ENCODE peak calls at places on chromosomes 5 and 9, in six cellular contexts. Y is HepG2, R is heart left ventricle, W is stomach, L is breast epithelium, P is ovary. F is an unnamed sample. For H3K4me1, the result is how much of the 10 kb centered on the place peaks cover.

GRCh38 chr5:168039485-168040005 is 251.9 kb upstream of the WWC1 start:
- DNase-seq in Y (no peak), R (no peak), W (no peak), L (no peak), P (no peak), F (no peak)

GRCh38 chr5:89478856-89479255 is 595.9 kb upstream of the MEF2C start:
- DNase-seq in Y (no peak), R (no peak), W (no peak), L (no peak), P (no peak), F (no peak)

GRCh38 chr5:14417232-14417730 is 164.3 kb upstream of the OTULINL start:
- DNase-seq in Y (no peak), R (peak), W (no peak), L (no peak), P (no peak), F (no peak)

GRCh38 chr5:24161559-24161958 is 483.2 kb downstream of the CDH10 start:
- DNase-seq in Y (no peak), R (no peak), W (no peak), L (no peak), P (no peak), F (no peak)

GRCh38 chr9:113715086-113715485 is 161.0 kb upstream of the ZNF618 start:
- DNase-seq in Y (no peak), R (no peak), W (no peak), L (no peak), P (no peak), F (no peak)

GRCh38 chr5:66343370-66344071 is 199.4 kb downstream of the SREK1 start:
- DNase-seq in Y (no peak), R (no peak), W (no peak), L (no peak), P (no peak), F (no peak)

GRCh38 chr9:85521331-85522197 is 220.2 kb downstream of the AGTPBP1 start:
- DNase-seq in Y (no peak), R (peak), W (no peak), L (no peak), P (no peak), F (no peak)

GRCh38 chr5:150137168-150137957 is 18.3 kb downstream of the PDGFRB start:
- DNase-seq in Y (peak), R (no peak), W (peak), L (no peak), P (no peak), F (no peak)

GRCh38 chr5:24163091-24163490 is 481.7 kb downstream of the CDH10 start:
- DNase-seq in Y (no peak), R (no peak), W (no peak), L (no peak), P (no peak), F (no peak)

GRCh38 chr5:98773214-98773463 is 324 bp upstream of the RGMB start:
- DNase-seq in Y (no peak), R (no peak), W (no peak), L (no peak), P (no peak), F (no peak)

GRCh38 chr9:130692365-130692764 is 1.2 kb upstream of the EXOSC2 start:
- DNase-seq in Y (no peak), R (peak), W (no peak), L (no peak), P (peak), F (no peak)

GRCh38 chr9:130696139-130696650 is 2.6 kb downstream of the EXOSC2 start:
- DNase-seq in Y (no peak), R (no peak), W (no peak), L (no peak), P (no peak), F (no peak)

GRCh38 chr9:130693101-130693425 is 517 bp upstream of the EXOSC2 start:
- DNase-seq in Y (no peak), R (no peak), W (no peak), L (no peak), P (no peak), F (no peak)

GRCh38 chr9:130694205-130694604 is 625 bp downstream of the EXOSC2 start:
- DNase-seq in Y (no peak), R (no peak), W (no peak), L (no peak), P (no peak), F (no peak)

GRCh38 chr9:130693426-130694191 is at the start of gene EXOSC2:
- DNase-seq in Y (peak), R (peak), W (peak), L (peak), P (peak), F (peak)
- TF ChIP-seq POLR2A in Y (peak), R (no peak), W (no peak), L (peak), P (peak), F (peak)

DNA sequence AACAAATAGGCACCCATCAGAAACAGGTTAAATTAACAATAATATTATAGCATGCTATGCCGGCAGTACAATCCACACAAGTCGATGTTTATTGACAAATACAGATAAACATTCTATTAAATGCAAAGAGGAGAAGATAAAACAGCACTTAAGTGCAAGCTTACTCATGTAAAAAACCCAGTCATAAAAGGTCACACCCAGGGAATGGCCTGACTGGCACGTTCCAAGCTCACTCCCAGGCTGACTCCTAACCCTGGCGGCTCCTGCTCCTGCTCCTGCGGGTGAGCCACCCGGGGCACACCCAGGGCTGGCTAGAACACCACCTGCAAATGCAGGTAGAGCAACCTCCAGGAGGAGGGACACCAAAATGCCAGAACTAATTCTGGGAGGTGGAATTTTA is 66.9 kb downstream of the SEMA4D start:
- DNase-seq in Y (no peak), R (no peak), W (peak), L (no peak), P (no peak), F (peak)
- H3K4me1 ChIP-seq in Y (under half), R (under half), W (under half), L (under half), P (under half), F (under half)

GRCh38 chr9:109476781-109477268 is 21.3 kb downstream of the PTPN3 start:
- DNase-seq in Y (peak), R (no peak), W (no peak), L (no peak), P (no peak), F (peak)

GRCh38 chr9:109477269-109478203 is 20.6 kb downstream of the PTPN3 start:
- DNase-seq in Y (peak), R (no peak), W (peak), L (no peak), P (no peak), F (peak)

GRCh38 chr9:109474944-109475343 is 23.2 kb downstream of the PTPN3 start:
- DNase-seq in Y (no peak), R (no peak), W (no peak), L (no peak), P (no peak), F (no peak)

GRCh38 chr9:109474170-109474569 is 23.9 kb downstream of the PTPN3 start:
- DNase-seq in Y (no peak), R (no peak), W (no peak), L (no peak), P (no peak), F (no peak)

DNA sequence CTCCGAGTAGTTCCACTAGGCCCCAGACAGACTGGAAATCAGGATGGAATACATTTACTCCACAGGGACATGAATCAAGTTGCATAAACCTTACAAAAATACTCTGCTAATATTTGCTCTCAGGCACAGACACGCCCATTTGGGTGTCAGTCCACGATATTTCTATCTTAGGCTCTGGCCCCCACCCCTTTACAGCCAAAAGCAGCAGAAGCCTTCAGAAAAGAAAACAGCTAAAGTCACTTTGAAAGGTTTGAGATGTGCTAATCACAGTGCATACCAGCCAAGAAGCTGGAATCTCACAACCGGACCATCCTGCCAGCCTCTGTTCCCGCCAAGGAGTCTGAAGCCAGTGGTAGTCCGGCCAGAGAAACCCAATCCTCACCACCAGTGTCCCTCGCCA is 22.6 kb downstream of the PTPN3 start:
- DNase-seq in Y (peak), R (no peak), W (no peak), L (no peak), P (no peak), F (no peak)
- TF ChIP-seq POLR2A in Y (no peak), R (no peak), W (no peak), L (no peak), P (no peak), F (no peak)

GRCh38 chr5:142817031-142817430 is 46.9 kb downstream of the ARHGAP26 start:
- DNase-seq in Y (no peak), R (no peak), W (no peak), L (no peak), P (no peak), F (no peak)
- H3K4me1 ChIP-seq in Y (half or more), R (under half), W (under half), L (under half), P (under half), F (half or more)

DNA sequence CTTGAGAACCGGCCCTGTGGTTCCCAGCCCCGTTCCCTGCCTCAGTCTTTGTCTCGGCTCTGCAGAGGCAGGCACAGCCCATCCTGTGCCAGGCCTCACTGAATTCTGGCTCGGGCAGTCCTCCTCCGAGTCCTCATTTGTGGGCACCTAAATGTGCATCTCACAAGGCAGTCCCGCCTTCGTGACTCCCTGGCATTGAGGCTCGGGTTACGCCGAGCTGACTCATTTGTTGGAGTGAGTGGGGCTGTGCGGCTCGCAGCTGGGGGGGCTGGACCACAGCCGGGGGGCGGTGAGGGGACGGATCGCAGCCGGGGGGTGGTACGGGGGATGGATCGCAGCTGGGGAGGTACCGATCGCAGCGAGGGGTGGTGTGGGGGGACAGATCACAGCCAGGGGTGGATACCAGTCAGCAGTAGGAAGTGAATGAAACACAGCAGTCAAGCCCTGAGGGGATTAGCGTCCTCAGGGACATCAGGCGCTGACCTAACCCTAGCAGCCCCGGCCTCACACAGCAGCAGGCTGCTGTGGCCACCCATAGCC is 72.2 kb downstream of the PSMB7 start:
- DNase-seq in Y (no peak), R (peak), W (no peak), L (peak), P (peak), F (no peak)
- TF ChIP-seq POLR2A in Y (no peak), R (no peak), W (no peak), L (no peak), P (no peak), F (no peak)

GRCh38 chr5:135435467-135436330 is 11.4 kb downstream of the DCANP1 start:
- DNase-seq in Y (no peak), R (no peak), W (no peak), L (no peak), P (no peak), F (no peak)

GRCh38 chr5:135437796-135438560 is 9.2 kb downstream of the DCANP1 start:
- DNase-seq in Y (peak), R (peak), W (peak), L (no peak), P (no peak), F (peak)

GRCh38 chr5:135434591-135435466 is 12.3 kb downstream of the DCANP1 start:
- DNase-seq in Y (peak), R (no peak), W (no peak), L (no peak), P (no peak), F (no peak)

GRCh38 chr5:135438712-135439111 is 8.4 kb downstream of the DCANP1 start:
- DNase-seq in Y (no peak), R (no peak), W (no peak), L (peak), P (no peak), F (no peak)

GRCh38 chr5:135436856-135437795 is 10.0 kb downstream of the DCANP1 start:
- DNase-seq in Y (no peak), R (no peak), W (no peak), L (peak), P (no peak), F (no peak)
- H3K4me1 ChIP-seq in Y (half or more), R (under half), W (under half), L (under half), P (under half), F (under half)

DNA sequence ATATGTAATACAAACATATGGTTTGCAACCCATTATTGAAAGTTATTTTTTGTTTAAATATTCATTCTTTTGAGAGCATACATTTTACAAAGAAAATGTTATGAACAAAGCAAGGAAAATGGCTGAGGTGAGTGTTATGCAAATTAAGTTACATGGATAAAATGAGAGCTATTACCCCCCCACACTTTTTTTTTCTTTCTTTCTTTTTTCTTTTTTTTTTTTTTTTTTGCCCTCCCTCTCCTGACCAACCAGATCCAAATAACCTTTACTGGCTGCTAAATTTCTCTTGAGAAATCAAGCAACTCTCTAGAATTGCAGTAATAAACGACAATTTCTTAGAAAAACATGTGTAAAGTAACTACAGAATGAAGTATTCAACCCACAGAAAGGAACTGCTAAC is 216.3 kb downstream of the NFIB start:
- DNase-seq in Y (no peak), R (no peak), W (no peak), L (no peak), P (no peak), F (no peak)
- TF ChIP-seq POLR2A in Y (no peak), R (no peak), W (no peak), L (no peak), P (no peak), F (no peak)

F was measured in Peyer's patch.